ENCODE peak calls at places on chromosome 2, in four cellular contexts. Q is K562, E is SK-N-SH, X is GM12878. B is an unnamed sample.

GRCh38 chr2:12032975-12033374 is 286.5 kb downstream of the LPIN1 start:
- DNase-seq in X (no peak), E (no peak), Q (no peak), B (no peak)

GRCh38 chr2:230737791-230738226 is 25.2 kb downstream of the CAB39 start:
- DNase-seq in X (no peak), Q (no peak), E (no peak), B (no peak)

GRCh38 chr2:127638361-127639110 is 7.4 kb upstream of the GPR17 start:
- DNase-seq in Q (peak; percentile 61), E (no peak), X (no peak), B (no peak)

GRCh38 chr2:38602136-38602731 is 494 bp downstream of the HNRNPLL start:
- DNase-seq in E (peak; percentile 77), X (no peak), Q (no peak), B (peak; percentile 33)

GRCh38 chr2:36423619-36424120 is 68.1 kb downstream of the CRIM1 start:
- DNase-seq in E (no peak), Q (no peak), X (no peak), B (no peak)

GRCh38 chr2:181573140-181573736 is 83.7 kb downstream of the CERKL start:
- DNase-seq in E (peak; percentile 26), Q (peak; percentile 12), X (no peak), B (peak; percentile 13)

GRCh38 chr2:9266711-9267110 is 60.1 kb downstream of the ASAP2 start:
- DNase-seq in X (no peak), Q (no peak), E (no peak), B (no peak)

GRCh38 chr2:196123679-196124373 is 47.6 kb downstream of the STK17B start:
- DNase-seq in E (no peak), X (no peak), Q (peak; percentile 79), B (no peak)

GRCh38 chr2:172772637-172773036 is 37.0 kb downstream of the RAPGEF4 start:
- DNase-seq in E (no peak), Q (no peak), X (no peak), B (no peak)

GRCh38 chr2:137107925-137108324 is 342.6 kb downstream of the THSD7B start:
- DNase-seq in X (no peak), Q (no peak), E (no peak), B (no peak)

GRCh38 chr2:132607407-132607806 is 62.6 kb downstream of the LYPD1 start:
- DNase-seq in Q (no peak), E (no peak), X (no peak), B (no peak)

GRCh38 chr2:69577467-69578200 is 65.9 kb downstream of the AAK1 start:
- DNase-seq in E (no peak), Q (no peak), X (no peak), B (no peak)

GRCh38 chr2:217215877-217216276 is 356.0 kb upstream of the TNP1 start:
- DNase-seq in X (no peak), E (no peak), Q (no peak), B (peak; percentile 4)

GRCh38 chr2:238913931-238914647 is 66.2 kb downstream of the TWIST2 start:
- DNase-seq in E (no peak), X (no peak), Q (no peak), B (no peak)

GRCh38 chr2:218028562-218029348 is 26.0 kb upstream of the TNS1 start:
- DNase-seq in E (no peak), X (no peak), Q (no peak), B (no peak)

GRCh38 chr2:48345176-48345575 is 184.8 kb upstream of the STON1 start:
- DNase-seq in X (no peak), Q (no peak), E (no peak), B (no peak)

GRCh38 chr2:58734365-58734764 is 493.2 kb upstream of the FANCL start:
- DNase-seq in Q (peak; percentile 35), E (no peak), X (no peak), B (peak; percentile 55)

GRCh38 chr2:216633616-216634316 is 546 bp downstream of the IGFBP2 start:
- DNase-seq in Q (no peak), E (peak; percentile 79), X (no peak), B (peak; percentile 25)

GRCh38 chr2:148966432-148966758 is 72.1 kb upstream of the LYPD6B start:
- DNase-seq in Q (no peak), E (no peak), X (no peak), B (no peak)
- TF ChIP-seq MAX in Q (no peak), E (no peak), X (no peak), B (no peak)

GRCh38 chr2:53901192-53901591 is 41.4 kb upstream of the GPR75 start:
- DNase-seq in E (no peak), X (no peak), Q (no peak), B (no peak)

DNA sequence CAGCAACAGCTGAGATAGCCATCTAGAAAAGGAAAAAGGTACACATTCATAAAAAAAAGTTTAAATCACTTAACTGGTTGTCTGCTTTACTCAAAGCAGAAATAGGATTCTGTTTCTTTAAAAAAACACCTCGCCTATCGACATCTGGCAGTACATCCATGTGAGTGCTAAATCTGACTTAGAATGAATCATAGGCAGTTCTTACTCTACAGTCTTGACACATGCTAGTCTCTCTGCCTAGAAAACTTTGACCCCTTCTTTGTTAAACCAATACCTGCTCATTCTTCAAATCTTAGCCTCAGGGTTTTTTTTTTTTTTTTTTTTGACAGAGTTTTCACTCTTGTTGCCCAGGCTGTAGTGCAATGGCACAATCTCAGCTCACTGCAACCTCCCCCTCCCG is 37.1 kb upstream of the GPR75 start:
- DNase-seq in E (no peak), Q (no peak), X (no peak), B (peak; percentile 61)
- TF ChIP-seq RCOR1 in E (no peak), Q (no peak), X (no peak), B (no peak)

DNA sequence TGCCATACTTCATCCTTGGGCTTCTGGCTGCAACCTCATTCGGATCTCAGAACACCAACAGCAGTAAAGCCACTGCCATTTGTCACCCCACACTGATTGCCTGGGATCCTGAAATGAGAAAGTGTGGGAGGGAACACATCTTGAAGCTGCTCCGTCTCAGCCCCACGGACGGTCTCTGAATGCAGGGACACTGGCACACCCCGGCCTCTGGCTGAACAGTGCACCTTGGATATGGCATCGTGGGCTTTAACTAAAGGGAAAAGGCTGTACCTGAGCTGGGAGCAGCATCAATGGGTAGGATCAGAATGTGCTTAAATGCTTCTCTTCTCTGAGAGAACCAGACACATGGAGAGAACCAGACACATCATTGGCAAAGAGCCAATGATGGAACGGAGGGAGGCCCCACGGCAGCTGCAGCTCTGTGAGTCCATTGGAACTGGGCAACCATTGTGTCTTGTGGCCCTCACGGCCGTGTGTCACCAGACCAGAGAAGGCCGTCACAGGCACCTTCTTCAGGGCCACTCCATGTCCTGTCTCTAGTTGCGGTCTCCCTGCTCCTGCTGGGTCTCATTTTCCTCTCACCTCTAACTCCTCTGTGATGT is 193.4 kb upstream of the MYT1L start:
- DNase-seq in E (peak; percentile 72), X (no peak), Q (no peak), B (no peak)
- TF ChIP-seq MAX in E (no peak), X (no peak), Q (no peak), B (no peak)

DNA sequence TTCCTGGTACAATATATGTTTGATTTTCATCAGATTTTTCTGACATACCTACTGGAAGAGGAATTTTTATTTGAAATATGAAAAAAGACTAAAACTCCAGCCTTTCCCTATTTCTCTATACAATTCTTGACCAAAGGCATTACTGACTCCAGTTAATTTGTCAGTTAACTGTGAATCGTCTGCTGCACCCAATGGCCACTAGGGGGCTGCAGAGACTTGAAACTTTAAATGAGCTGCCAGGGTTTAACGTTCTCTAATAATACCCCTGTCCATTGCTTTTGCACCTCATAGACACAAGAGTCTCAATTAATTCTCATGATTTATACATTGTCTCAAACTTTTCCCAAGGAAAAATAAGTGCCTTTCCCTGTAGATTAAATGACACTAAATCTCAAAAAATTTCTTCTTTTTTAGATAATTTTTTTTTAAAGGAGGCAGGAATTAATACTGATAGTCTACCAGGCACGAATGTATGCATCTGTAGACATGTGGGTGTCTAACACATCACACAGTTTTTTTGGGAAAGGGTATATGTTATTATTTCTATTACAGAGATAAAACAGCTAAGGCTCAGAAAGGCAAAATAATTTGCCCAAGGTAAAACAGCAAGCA is 1.8 kb upstream of the ALK start:
- DNase-seq in E (peak; percentile 71), Q (peak; percentile 70), X (no peak), B (peak; percentile 75)
- TF ChIP-seq RCOR1 in E (peak; percentile 58), Q (no peak), X (no peak), B (no peak)

GRCh38 chr2:174473796-174474195 is 13.0 kb downstream of the GPR155 start:
- DNase-seq in X (no peak), Q (no peak), E (no peak), B (no peak)
- TF ChIP-seq MAX in X (no peak), Q (no peak), E (no peak), B (no peak)

DNA sequence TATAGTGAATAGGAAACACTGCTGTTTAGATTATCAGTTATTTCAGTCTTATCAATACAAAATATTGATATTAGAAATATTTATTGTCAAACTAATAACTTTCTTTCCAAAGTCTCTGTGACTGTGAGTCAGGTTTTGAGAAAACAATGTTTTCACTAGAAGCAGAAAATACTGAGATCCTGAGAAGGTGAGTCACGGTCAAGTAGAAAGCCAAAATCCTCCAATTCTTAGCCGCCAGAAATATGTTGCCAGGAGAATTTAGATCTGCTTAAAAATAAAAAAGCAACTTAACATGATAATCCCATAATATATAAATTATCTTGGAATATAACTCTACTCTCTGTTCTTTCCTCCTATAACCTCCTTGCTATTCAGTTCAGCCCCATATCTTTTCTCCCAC is 181.9 kb upstream of the NRXN1 start:
- DNase-seq in E (no peak), X (no peak), Q (no peak), B (no peak)
- TF ChIP-seq RCOR1 in E (no peak), X (no peak), Q (no peak), B (no peak)

GRCh38 chr2:190270298-190270697 is 49.3 kb downstream of the HIBCH start:
- DNase-seq in E (no peak), Q (no peak), X (no peak), B (peak; percentile 78)
- TF ChIP-seq MAX in E (no peak), Q (no peak), X (no peak), B (peak; percentile 78)

DNA sequence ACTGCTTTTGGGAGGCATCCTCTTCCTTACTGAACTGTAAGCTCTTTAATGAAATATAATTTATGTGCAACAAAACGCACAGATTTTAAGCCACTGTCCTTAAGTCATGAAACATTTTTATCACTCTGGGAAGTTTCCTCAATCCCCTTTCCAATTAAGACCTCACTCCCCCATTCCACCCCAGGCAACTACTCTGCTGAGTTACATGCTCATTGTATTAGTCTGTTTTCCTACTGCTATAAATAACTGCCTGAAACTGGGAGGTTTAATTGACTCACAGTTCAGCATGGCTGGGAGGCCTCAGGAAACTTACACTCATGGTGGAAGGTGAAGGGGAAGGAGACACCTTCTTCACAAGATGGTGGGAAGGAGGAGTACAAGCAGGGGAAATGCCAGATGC is 46.5 kb upstream of the KCNE4 start:
- DNase-seq in X (no peak), E (no peak), Q (no peak), B (no peak)
- TF ChIP-seq RCOR1 in X (no peak), E (no peak), Q (no peak), B (no peak)